ENCODE peak calls at places on chromosomes 7 and 10, in seven cellular contexts. U is A549, V is K562, F is sigmoid colon, O is upper lobe of left lung, D is ovary, E is HepG2. X is an unnamed sample.

GRCh38 chr10:129728246-129728820 is 235.7 kb downstream of the EBF3 start:
- DNase-seq in U (no peak), V (no peak), F (no peak), O (no peak), D (no peak), E (no peak), X (no peak)

GRCh38 chr7:121195859-121196588 is 132.8 kb upstream of the WNT16 start:
- DNase-seq in U (no peak), V (no peak), F (no peak), O (no peak), D (no peak), E (no peak), X (no peak)

GRCh38 chr10:5628366-5628765 is 38.0 kb downstream of the ASB13 start:
- DNase-seq in U (no peak), V (no peak), F (peak; percentile 82), O (no peak), D (no peak), E (no peak), X (no peak)

GRCh38 chr7:11833431-11833830 is 1.4 kb upstream of the THSD7A start:
- DNase-seq in U (no peak), V (no peak), F (no peak), O (no peak), D (no peak), E (no peak), X (no peak)

GRCh38 chr7:74002474-74003017 is 25.4 kb upstream of the ELN start:
- DNase-seq in U (peak; percentile 68), V (no peak), F (no peak), O (peak; percentile 70), D (no peak), E (no peak), X (peak; percentile 63)

GRCh38 chr10:104139221-104139620 is 17.2 kb downstream of the SFR1 start:
- DNase-seq in U (peak; percentile 36), V (peak; percentile 8), F (no peak), O (no peak), D (no peak), E (no peak), X (no peak)

GRCh38 chr10:60605476-60605875 is 172.8 kb upstream of the CDK1 start:
- DNase-seq in U (no peak), V (no peak), F (no peak), O (no peak), D (no peak), E (no peak), X (no peak)

GRCh38 chr7:70092314-70093303 is 494.3 kb downstream of the AUTS2 start:
- DNase-seq in U (no peak), V (no peak), F (no peak), O (no peak), D (peak; percentile 29), E (no peak), X (no peak)

GRCh38 chr10:13335881-13336280 is 12.2 kb downstream of the SEPHS1 start:
- DNase-seq in U (no peak), V (no peak), F (no peak), O (no peak), D (no peak), E (no peak), X (no peak)

GRCh38 chr10:75845538-75845937 is 414.1 kb downstream of the LRMDA start:
- DNase-seq in U (no peak), V (no peak), F (no peak), O (no peak), D (no peak), E (no peak), X (no peak)

GRCh38 chr7:4399121-4399520 is 283.0 kb upstream of the FOXK1 start:
- DNase-seq in U (no peak), V (no peak), F (no peak), O (no peak), D (no peak), E (no peak), X (no peak)

GRCh38 chr7:95579318-95579717 is 17.0 kb downstream of the PDK4 start:
- DNase-seq in U (no peak), V (no peak), F (no peak), O (no peak), D (no peak), E (no peak), X (no peak)

GRCh38 chr10:69479737-69480412 is 28.6 kb downstream of the TSPAN15 start:
- DNase-seq in U (no peak), V (no peak), F (peak; percentile 90), O (no peak), D (no peak), E (no peak), X (no peak)

GRCh38 chr7:74173491-74173865 is 678 bp upstream of the EIF4H start:
- DNase-seq in U (no peak), V (no peak), F (no peak), O (no peak), D (no peak), E (no peak), X (no peak)

GRCh38 chr7:5428470-5429252 is 5.0 kb upstream of the TNRC18 start:
- DNase-seq in U (no peak), V (peak; percentile 85), F (peak; percentile 95), O (peak; percentile 73), D (peak; percentile 77), E (peak; percentile 78), X (peak; percentile 70)

GRCh38 chr10:7794627-7795026 is 6.7 kb downstream of the ATP5F1C start:
- DNase-seq in U (no peak), V (no peak), F (no peak), O (no peak), D (no peak), E (no peak), X (no peak)

GRCh38 chr10:33211123-33211878 is 123.2 kb downstream of the NRP1 start:
- DNase-seq in U (no peak), V (no peak), F (peak; percentile 78), O (peak; percentile 32), D (peak; percentile 50), E (no peak), X (no peak)

GRCh38 chr10:90857635-90858488 is at the start of gene HTR7:
- DNase-seq in U (peak; percentile 46), V (peak; percentile 60), F (peak; percentile 70), O (peak; percentile 49), D (peak; percentile 64), E (peak; percentile 16), X (peak; percentile 54)

GRCh38 chr10:57018452-57018851 is 657.4 kb upstream of the ZWINT start:
- DNase-seq in U (no peak), V (no peak), F (no peak), O (no peak), D (no peak), E (no peak), X (no peak)

GRCh38 chr10:78210548-78210947 is 176.9 kb downstream of the RPS24 start:
- DNase-seq in U (no peak), V (no peak), F (no peak), O (no peak), D (no peak), E (no peak), X (no peak)

GRCh38 chr10:78212786-78213175 is 179.1 kb downstream of the RPS24 start:
- DNase-seq in U (no peak), V (no peak), F (no peak), O (no peak), D (no peak), E (no peak), X (no peak)

GRCh38 chr10:78210976-78211375 is 177.3 kb downstream of the RPS24 start:
- DNase-seq in U (no peak), V (no peak), F (no peak), O (no peak), D (no peak), E (no peak), X (no peak)

GRCh38 chr10:78212134-78212785 is 178.6 kb downstream of the RPS24 start:
- DNase-seq in U (no peak), V (peak; percentile 13), F (peak; percentile 81), O (no peak), D (peak; percentile 65), E (no peak), X (no peak)

DNA sequence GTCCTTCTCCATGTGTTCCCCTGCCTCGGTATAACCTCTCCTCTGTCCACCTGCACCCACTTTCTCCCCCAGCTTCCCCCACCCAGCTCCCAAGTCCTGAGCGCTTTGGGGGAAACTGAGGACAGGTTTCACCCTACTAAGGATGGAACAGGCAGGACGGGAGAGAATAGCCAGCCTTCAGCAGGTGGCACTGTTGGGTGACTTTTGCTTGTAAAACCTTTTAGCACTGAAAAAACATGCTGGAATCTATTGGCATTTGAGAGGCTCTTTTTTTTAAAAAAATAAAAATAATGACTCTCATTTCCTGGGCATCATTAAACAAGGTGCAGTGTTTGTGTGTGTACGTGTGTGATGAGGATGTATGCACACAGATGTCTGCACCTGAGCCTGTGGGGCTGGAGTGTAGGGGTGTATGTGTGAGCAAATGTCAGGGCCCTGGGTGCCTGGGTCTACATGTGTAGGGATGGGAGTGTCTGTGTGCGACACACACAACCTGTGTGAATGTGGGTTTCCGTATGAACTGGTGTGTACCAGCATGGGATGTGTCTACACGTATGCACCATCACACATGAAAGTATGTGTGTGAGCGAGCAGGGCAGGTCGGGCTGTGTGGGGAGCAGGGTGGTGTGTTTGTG is 177.9 kb downstream of the RPS24 start:
- DNase-seq in U (peak; percentile 54), V (peak; percentile 23), F (no peak), O (no peak), D (peak; percentile 69), E (peak; percentile 16), X (no peak)
- TF ChIP-seq EP300 in U (no peak), V (no peak), F (no peak), O (no peak), D (no peak), E (no peak), X (no peak)

GRCh38 chr10:86825366-86825765 is 68.9 kb downstream of the BMPR1A start:
- DNase-seq in U (no peak), V (no peak), F (no peak), O (no peak), D (no peak), E (no peak), X (no peak)

GRCh38 chr10:86829472-86829871 is 73.1 kb downstream of the BMPR1A start:
- DNase-seq in U (no peak), V (no peak), F (no peak), O (no peak), D (no peak), E (no peak), X (peak; percentile 36)

GRCh38 chr10:86827639-86828038 is 71.2 kb downstream of the BMPR1A start:
- DNase-seq in U (no peak), V (no peak), F (no peak), O (no peak), D (no peak), E (no peak), X (no peak)

GRCh38 chr10:86830043-86830591 is 73.7 kb downstream of the BMPR1A start:
- DNase-seq in U (no peak), V (no peak), F (no peak), O (no peak), D (no peak), E (no peak), X (no peak)

GRCh38 chr10:86828145-86828544 is 71.7 kb downstream of the BMPR1A start:
- DNase-seq in U (no peak), V (no peak), F (no peak), O (no peak), D (no peak), E (no peak), X (no peak)
- H3K4me3 ChIP-seq in U (no peak overlapping the region), V (no peak overlapping the region), F (no peak overlapping the region), O (no peak overlapping the region), D (no peak overlapping the region), E (no peak overlapping the region), X (no peak overlapping the region)

GRCh38 chr10:99732033-99732912 is at the start of the genes COX15 and CUTC:
- DNase-seq in U (peak; percentile 97), V (peak; percentile 96), F (peak; percentile 99), O (peak; percentile 97), D (peak; percentile 97), E (peak; percentile 94), X (peak; percentile 97)
- TF ChIP-seq EP300 in U (no peak), V (no peak), F (peak; percentile 78), O (no peak), D (no peak), E (no peak), X (no peak)

GRCh38 chr10:85575441-85575840 is 791.2 kb downstream of the GRID1 start:
- DNase-seq in U (no peak), V (no peak), F (no peak), O (no peak), D (no peak), E (no peak), X (no peak)
- H3K4me3 ChIP-seq in U (no peak overlapping the region), V (no peak overlapping the region), F (no peak overlapping the region), O (no peak overlapping the region), D (no peak overlapping the region), E (no peak overlapping the region), X (no peak overlapping the region)